ENCODE peak calls at places on chromosomes 2 and 18, in six cellular contexts. E is fibroblast of pulmonary artery, F is adrenal gland, V is psoas muscle, I is fibroblast of mammary gland, M is ascending aorta. Y is an unnamed sample.

GRCh38 chr2:27992787-27993747 is 102.5 kb downstream of the BABAM2 start:
- DNase-seq in E (peak; percentile 73), F (no peak), V (no peak), I (peak; percentile 63), M (no peak), Y (peak; percentile 70)

GRCh38 chr2:38237311-38237710 is 139.8 kb downstream of the ATL2 start:
- DNase-seq in E (no peak), F (no peak), V (no peak), I (no peak), M (no peak), Y (no peak)

GRCh38 chr2:236689393-236689700 is 119.7 kb downstream of the ACKR3 start:
- DNase-seq in E (no peak), F (no peak), V (no peak), I (no peak), M (no peak), Y (no peak)

GRCh38 chr18:67216846-67217245 is 299.7 kb downstream of the DSEL start:
- DNase-seq in E (peak; percentile 20), F (no peak), V (no peak), I (no peak), M (no peak), Y (peak; percentile 61)

GRCh38 chr2:18598848-18599484 is 9.6 kb upstream of the NT5C1B start:
- DNase-seq in E (no peak), F (no peak), V (no peak), I (no peak), M (no peak), Y (no peak)

GRCh38 chr2:98744595-98744994 is 13.7 kb upstream of the MGAT4A start:
- DNase-seq in E (no peak), F (peak; percentile 37), V (no peak), I (no peak), M (no peak), Y (no peak)

GRCh38 chr18:48407358-48407757 is 1.8 kb downstream of the ZBTB7C start:
- DNase-seq in E (no peak), F (peak; percentile 55), V (no peak), I (no peak), M (no peak), Y (no peak)

GRCh38 chr2:151767536-151767935 is 33.3 kb upstream of the NEB start:
- DNase-seq in E (no peak), F (no peak), V (no peak), I (no peak), M (no peak), Y (no peak)

GRCh38 chr2:108436976-108437375 is 12.0 kb upstream of the GCC2 start:
- DNase-seq in E (no peak), F (no peak), V (no peak), I (no peak), M (no peak), Y (no peak)

GRCh38 chr2:101036562-101036961 is 34.5 kb downstream of the RPL31 start:
- DNase-seq in E (peak; percentile 65), F (no peak), V (no peak), I (peak; percentile 58), M (no peak), Y (peak; percentile 52)

GRCh38 chr18:46298511-46298910 is 194.3 kb downstream of the HAUS1 start:
- DNase-seq in E (no peak), F (no peak), V (no peak), I (no peak), M (no peak), Y (no peak)

GRCh38 chr18:70390366-70391090 is 101.7 kb downstream of the SOCS6 start:
- DNase-seq in E (no peak), F (no peak), V (no peak), I (peak; percentile 74), M (no peak), Y (peak; percentile 80)

GRCh38 chr2:101251844-101252407 is 760 bp upstream of the CNOT11 start:
- DNase-seq in E (no peak), F (no peak), V (no peak), I (no peak), M (no peak), Y (no peak)

GRCh38 chr2:240468300-240469238 is 33.1 kb downstream of the GPC1 start:
- DNase-seq in E (no peak), F (no peak), V (peak; percentile 19), I (peak; percentile 15), M (peak; percentile 5), Y (no peak)

GRCh38 chr2:239378021-239378917 is 22.6 kb downstream of the HDAC4 start:
- DNase-seq in E (no peak), F (no peak), V (no peak), I (no peak), M (no peak), Y (no peak)

GRCh38 chr18:22705328-22705727 is 227.8 kb upstream of the RBBP8 start:
- DNase-seq in E (peak; percentile 82), F (no peak), V (no peak), I (peak; percentile 89), M (no peak), Y (peak; percentile 75)

GRCh38 chr2:61177727-61178549 is 15.9 kb downstream of the C2orf74 start:
- DNase-seq in E (peak; percentile 27), F (peak; percentile 53), V (peak; percentile 24), I (peak; percentile 30), M (no peak), Y (peak; percentile 25)

GRCh38 chr2:64019083-64019974 is at the start of gene VPS54:
- DNase-seq in E (peak; percentile 59), F (peak; percentile 73), V (peak; percentile 70), I (peak; percentile 63), M (peak; percentile 16), Y (peak; percentile 72)

GRCh38 chr18:10023853-10024638 is 110.2 kb downstream of the VAPA start:
- DNase-seq in E (no peak), F (no peak), V (no peak), I (no peak), M (no peak), Y (no peak)

GRCh38 chr2:215982465-215982875 is 30.9 kb downstream of the MREG start:
- DNase-seq in E (no peak), F (no peak), V (no peak), I (peak; percentile 94), M (no peak), Y (peak; percentile 75)

GRCh38 chr2:234670052-234670451 is 173.2 kb upstream of the ARL4C start:
- DNase-seq in E (peak; percentile 88), F (no peak), V (no peak), I (peak; percentile 67), M (no peak), Y (peak; percentile 84)

GRCh38 chr2:210421916-210422315 is 54.6 kb downstream of the LANCL1 start:
- DNase-seq in E (peak; percentile 87), F (no peak), V (no peak), I (peak; percentile 72), M (no peak), Y (peak; percentile 64)

GRCh38 chr2:112187805-112188596 is 49.8 kb downstream of the FBLN7 start:
- DNase-seq in E (peak; percentile 45), F (no peak), V (no peak), I (no peak), M (no peak), Y (no peak)

GRCh38 chr2:146874260-146874658 is 970.6 kb upstream of the ACVR2A start:
- DNase-seq in E (peak; percentile 76), F (no peak), V (no peak), I (peak; percentile 79), M (no peak), Y (peak; percentile 28)

GRCh38 chr2:146940016-146940685 is 904.7 kb upstream of the ACVR2A start:
- DNase-seq in E (peak; percentile 60), F (no peak), V (no peak), I (peak; percentile 76), M (no peak), Y (peak; percentile 88)

GRCh38 chr2:43220982-43221659 is 5.3 kb downstream of the ZFP36L2 start:
- DNase-seq in E (peak; percentile 93), F (peak; percentile 57), V (peak; percentile 75), I (peak; percentile 97), M (no peak), Y (peak; percentile 91)

GRCh38 chr18:13539050-13539449 is 187.3 kb downstream of the FAM210A start:
- DNase-seq in E (no peak), F (peak; percentile 44), V (no peak), I (no peak), M (no peak), Y (no peak)
- H3K4me3 ChIP-seq in E (no peak overlapping the region), F (no peak overlapping the region), V (no peak overlapping the region), I (no peak overlapping the region), M (no peak overlapping the region), Y (no peak overlapping the region)

DNA sequence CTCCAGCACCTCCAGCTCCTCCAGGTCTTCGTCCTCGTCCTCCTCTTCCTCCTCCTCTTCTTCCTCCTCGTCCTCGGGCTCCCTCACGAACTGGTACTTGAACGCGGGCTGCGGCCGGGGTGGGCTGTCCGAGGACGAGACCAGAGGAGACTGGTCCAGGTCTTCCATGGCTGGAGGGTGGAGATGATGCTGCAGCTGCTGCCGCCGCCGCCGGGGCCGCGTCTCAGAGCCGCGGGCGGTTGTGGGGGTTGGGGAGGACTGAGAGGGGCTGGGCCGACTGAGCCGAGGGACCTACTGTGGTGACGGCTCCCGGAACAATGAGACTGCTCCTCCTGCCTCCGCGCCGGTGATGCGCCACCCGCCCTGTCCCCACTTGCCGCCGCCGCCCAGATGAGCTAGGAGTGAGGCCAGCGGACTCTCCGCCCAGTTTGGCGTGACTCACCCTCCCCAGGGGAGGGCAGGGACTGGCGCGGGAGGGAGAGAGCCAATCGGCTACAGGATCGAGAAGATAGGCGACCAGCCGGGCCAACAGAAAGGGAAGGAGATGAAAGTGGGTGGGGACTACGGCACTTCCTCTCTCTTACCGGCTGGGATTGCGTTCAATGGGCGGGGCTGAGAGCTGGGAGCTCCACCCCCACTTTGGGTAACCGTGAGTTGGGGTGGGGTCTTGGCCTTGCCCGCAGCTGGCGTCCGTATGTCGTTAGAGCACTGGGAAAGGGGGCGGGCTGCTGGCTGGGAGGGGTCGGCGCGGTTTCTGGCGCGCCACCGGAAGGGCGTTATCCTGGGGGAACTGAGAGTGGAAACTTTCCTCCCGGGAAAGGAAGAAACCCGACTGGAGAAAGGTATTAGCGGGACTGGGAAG is at the start of gene RTN4:
- DNase-seq in E (peak; percentile 99), F (peak; percentile 99), V (peak; percentile 99), I (peak; percentile 99), M (peak; percentile 98), Y (peak; percentile 99)
- TF ChIP-seq CTCF in E (no peak), F (no peak), V (no peak), I (no peak), M (no peak), Y (no peak)

GRCh38 chr18:37258819-37259218 is 306.8 kb downstream of the CELF4 start:
- DNase-seq in E (no peak), F (no peak), V (no peak), I (no peak), M (no peak), Y (no peak)
- H3K4me3 ChIP-seq in E (no peak overlapping the region), F (no peak overlapping the region), V (no peak overlapping the region), I (no peak overlapping the region), M (no peak overlapping the region), Y (no peak overlapping the region)

DNA sequence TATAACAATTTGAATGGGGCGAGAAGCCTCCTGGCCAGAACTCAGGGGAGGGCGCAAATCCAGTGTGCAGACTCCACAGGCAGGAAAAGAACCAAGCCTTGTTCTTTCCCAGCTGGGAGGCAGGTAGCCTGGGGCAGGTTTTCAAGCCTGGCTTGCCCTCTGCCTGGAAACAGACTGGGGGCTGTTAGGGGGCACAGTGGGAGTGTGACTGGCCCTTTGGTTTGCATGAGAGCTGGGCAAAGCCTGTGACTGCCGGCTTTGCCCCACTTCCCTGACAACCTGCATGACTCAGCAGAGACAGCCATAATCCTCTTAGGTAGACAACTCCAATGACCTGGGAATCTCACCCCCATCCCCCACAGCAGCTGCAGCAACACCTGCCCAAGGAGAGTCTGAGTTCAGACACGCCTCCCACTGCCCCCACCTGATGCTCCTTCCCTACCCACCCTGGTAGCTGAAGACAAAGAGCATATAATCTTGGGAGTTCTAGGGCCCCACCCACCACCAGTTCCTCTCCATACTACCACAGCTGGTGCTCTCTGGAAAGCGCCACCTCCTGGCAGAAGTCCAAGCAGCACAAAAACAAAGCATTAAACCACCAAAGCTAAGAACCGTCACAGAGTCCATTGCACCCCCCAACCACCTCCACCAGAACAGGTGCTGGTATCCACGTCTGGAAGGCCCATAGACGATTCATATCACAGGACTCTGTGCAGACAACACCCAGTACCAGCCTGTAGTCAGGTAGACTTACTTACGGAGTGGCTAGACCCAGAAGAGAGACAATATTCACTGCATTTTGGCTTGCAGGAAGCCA is 402.5 kb downstream of the STK39 start:
- DNase-seq in E (no peak), F (no peak), V (no peak), I (no peak), M (no peak), Y (no peak)
- TF ChIP-seq CTCF in E (no peak), F (no peak), V (no peak), I (no peak), M (no peak), Y (no peak)